ENCODE peak calls at places on chromosomes 11 and 22, in ten cellular contexts. G is stimulated activated CD4-positive, alpha-beta T cell treated with anti-CD3 and anti-CD28 coated beads, Interleukin-1b, Interleukin-23, amount 100 ng/mL, for 24 hours; Q is cardiac muscle cell; Y is stimulated activated CD8-positive, alpha-beta memory T cell treated with anti-CD3 and anti-CD28 coated beads, Interleukin-12 subunit alpha, Interleukin-12 subunit beta, amount 100 ng/mL, for 4 hours; X is Peyer's patch; V is activated CD8-positive, alpha-beta T cell treated with anti-CD3 and anti-CD28 coated beads for 36 hours; O is left cardiac atrium; D is NCI-H748 treated with DMSO at 0.1 percent for 48 hours; M is left kidney; P is IMR-90. K is an unnamed sample.

GRCh38 chr11:47348131-47348802 is 4.2 kb downstream of the MYBPC3 start:
- DNase-seq in G (no peak), Q (no peak), Y (no peak), X (no peak), V (no peak), O (no peak), D (no peak), M (no peak), P (no peak), K (no peak)

GRCh38 chr11:22510741-22511140 is 114.9 kb downstream of the FANCF start:
- DNase-seq in G (no peak), Q (no peak), Y (no peak), X (no peak), V (no peak), O (no peak), D (no peak), M (no peak), P (peak), K (no peak)

GRCh38 chr11:31102316-31102715 is 267.2 kb downstream of the DCDC1 start:
- DNase-seq in G (no peak), Q (no peak), Y (no peak), X (no peak), V (no peak), O (no peak), D (no peak), M (no peak), P (no peak), K (no peak)

GRCh38 chr11:130099356-130099755 is 29.7 kb downstream of the APLP2 start:
- DNase-seq in G (no peak), Q (no peak), Y (no peak), X (no peak), V (no peak), O (no peak), D (no peak), M (no peak), P (no peak), K (no peak)

GRCh38 chr11:110296226-110297081 is at the start of gene RDX:
- DNase-seq in G (peak), Q (peak), Y (peak), X (peak), V (peak), O (peak), D (peak), M (peak), P (peak), K (peak)

GRCh38 chr11:11028017-11028692 is 170.3 kb upstream of the ZBED5 start:
- DNase-seq in G (peak), Q (peak), Y (peak), X (peak), V (peak), O (peak), D (peak), M (peak), P (peak), K (peak)

GRCh38 chr22:35690001-35690400 is 27.7 kb upstream of the APOL5 start:
- DNase-seq in G (no peak), Q (no peak), Y (no peak), X (no peak), V (no peak), O (no peak), D (no peak), M (no peak), P (no peak), K (no peak)

GRCh38 chr11:20355221-20356219 is 8.0 kb upstream of the HTATIP2 start:
- DNase-seq in G (no peak), Q (peak), Y (no peak), X (no peak), V (peak), O (peak), D (peak), M (peak), P (peak), K (no peak)

GRCh38 chr22:25358421-25359170 is 139.2 kb downstream of the CRYBB2 start:
- DNase-seq in G (no peak), Q (no peak), Y (no peak), X (no peak), V (no peak), O (no peak), D (no peak), M (no peak), P (no peak), K (no peak)

GRCh38 chr11:127521413-127521812 is 520.8 kb upstream of the KIRREL3 start:
- DNase-seq in G (no peak), Q (no peak), Y (no peak), X (no peak), V (no peak), O (no peak), D (no peak), M (peak), P (peak), K (no peak)

GRCh38 chr11:110712643-110713468 is 619 bp upstream of the ARHGAP20 start:
- DNase-seq in G (no peak), Q (peak), Y (peak), X (peak), V (no peak), O (peak), D (peak), M (peak), P (peak), K (peak)

GRCh38 chr22:19514831-19515565 is 9.2 kb downstream of the CLDN5 start:
- DNase-seq in G (no peak), Q (no peak), Y (no peak), X (no peak), V (no peak), O (no peak), D (no peak), M (no peak), P (peak), K (peak)

GRCh38 chr11:15674756-15675155 is 560.0 kb downstream of the INSC start:
- DNase-seq in G (no peak), Q (no peak), Y (no peak), X (no peak), V (no peak), O (no peak), D (no peak), M (no peak), P (no peak), K (no peak)

GRCh38 chr11:56273854-56274253 is at the start of gene OR5T1:
- DNase-seq in G (no peak), Q (no peak), Y (no peak), X (no peak), V (no peak), O (no peak), D (no peak), M (no peak), P (no peak), K (no peak)

GRCh38 chr11:132576706-132577105 is 955.6 kb downstream of the OPCML start:
- DNase-seq in G (no peak), Q (peak), Y (no peak), X (no peak), V (no peak), O (no peak), D (no peak), M (no peak), P (peak), K (no peak)

GRCh38 chr11:15106201-15106965 is 8.3 kb upstream of the INSC start:
- DNase-seq in G (no peak), Q (peak), Y (no peak), X (no peak), V (no peak), O (no peak), D (no peak), M (no peak), P (peak), K (no peak)

GRCh38 chr11:57269580-57270021 is 32.6 kb upstream of the APLNR start:
- DNase-seq in G (no peak), Q (peak), Y (no peak), X (no peak), V (no peak), O (no peak), D (no peak), M (peak), P (no peak), K (no peak)

GRCh38 chr11:71251159-71251721 is 1.1 kb downstream of the SHANK2 start:
- DNase-seq in G (no peak), Q (peak), Y (no peak), X (no peak), V (no peak), O (no peak), D (no peak), M (peak), P (no peak), K (peak)

GRCh38 chr22:45584121-45584570 is 81.5 kb downstream of the FBLN1 start:
- DNase-seq in G (no peak), Q (no peak), Y (no peak), X (no peak), V (no peak), O (peak), D (no peak), M (no peak), P (peak), K (no peak)

GRCh38 chr11:66491315-66491935 is 11.2 kb downstream of the DPP3 start:
- DNase-seq in G (no peak), Q (no peak), Y (no peak), X (no peak), V (no peak), O (no peak), D (no peak), M (peak), P (no peak), K (no peak)

K was measured in retina.